ENCODE peak calls at places on chromosomes 11 and 22, in nine cellular contexts. V is cardiac fibroblast; L is stimulated activated CD8-positive, alpha-beta memory T cell treated with anti-CD3 and anti-CD28 coated beads, Interleukin-4, amount 100 ng/mL, for 24 hours; Y is ACHN; U is cerebellum; X is amniotic stem cell; T is KBM-7; E is DMS153; G is stimulated activated CD4-positive, alpha-beta T cell treated with anti-CD3 and anti-CD28 coated beads, Interleukin-12 subunit alpha, Interleukin-12 subunit beta, amount 100 ng/mL, for 4 hours. N is an unnamed sample.

GRCh38 chr22:40709752-40710413 is 30.6 kb downstream of the MCHR1 start:
- DNase-seq in U (no peak), L (no peak), Y (no peak), T (peak; percentile 53), G (no peak), V (no peak), E (no peak), X (no peak), N (no peak)

GRCh38 chr22:41998361-41999261 is at the start of gene WBP2NL:
- DNase-seq in L (peak; percentile 78), Y (peak; percentile 82), V (peak; percentile 80), X (no peak), G (peak; percentile 86), T (no peak), U (peak; percentile 94), E (no peak), N (no peak)

GRCh38 chr11:119427279-119427678 is 4.3 kb upstream of the THY1 start:
- DNase-seq in U (no peak), T (no peak), V (peak; percentile 15), X (no peak), E (no peak), L (no peak), Y (no peak), G (no peak), N (no peak)

GRCh38 chr11:71129624-71130023 is 122.8 kb downstream of the SHANK2 start:
- DNase-seq in X (no peak), U (no peak), V (no peak), T (no peak), E (no peak), G (no peak), Y (peak; percentile 9), L (no peak), N (no peak)

GRCh38 chr11:125241104-125241503 is 76.6 kb downstream of the PKNOX2 start:
- DNase-seq in V (no peak), X (no peak), U (no peak), T (no peak), L (no peak), E (no peak), G (no peak), Y (no peak), N (no peak)

GRCh38 chr11:2674681-2675131 is 25.1 kb downstream of the KCNQ1OT1 start:
- DNase-seq in Y (no peak), G (no peak), T (no peak), E (no peak), U (no peak), V (no peak), X (no peak), L (no peak), N (no peak)

GRCh38 chr11:113384551-113384950 is 3.0 kb upstream of the ANKK1 start:
- DNase-seq in Y (peak; percentile 9), U (no peak), T (no peak), X (peak; percentile 30), E (peak; percentile 72), L (no peak), G (no peak), V (peak; percentile 96), N (no peak)

GRCh38 chr11:68839953-68840641 is 1.6 kb downstream of the CPT1A start:
- DNase-seq in T (peak; percentile 72), Y (peak; percentile 22), X (no peak), L (no peak), V (peak; percentile 44), E (no peak), G (no peak), U (no peak), N (no peak)

GRCh38 chr11:127531167-127531566 is 530.6 kb upstream of the KIRREL3 start:
- DNase-seq in L (no peak), E (no peak), Y (no peak), T (no peak), X (no peak), V (no peak), G (no peak), U (no peak), N (no peak)

GRCh38 chr11:122709042-122709760 is 53.7 kb downstream of the UBASH3B start:
- DNase-seq in V (peak; percentile 87), X (peak; percentile 69), E (no peak), Y (peak; percentile 75), T (no peak), G (no peak), U (no peak), L (no peak), N (no peak)

GRCh38 chr11:27349919-27350318 is 13.1 kb downstream of the CCDC34 start:
- DNase-seq in X (no peak), U (no peak), E (no peak), G (no peak), T (no peak), Y (no peak), V (no peak), L (no peak), N (no peak)

GRCh38 chr22:21044931-21045584 is 688 bp upstream of the LRRC74B start:
- DNase-seq in V (peak; percentile 86), G (no peak), T (peak; percentile 9), L (no peak), U (no peak), Y (peak; percentile 37), E (peak; percentile 29), X (peak; percentile 15), N (no peak)

N was measured in esophagus muscularis mucosa.